ENCODE peak calls at places on chromosomes 3 and 15, in nine cellular contexts. One of them, this sample, is unnamed.

GRCh38 chr3:173398111-173398479 is 551 bp downstream of the NLGN1 start:
- DNase-seq in effector memory CD4-positive, alpha-beta T cell: no peak
- DNase-seq in lower leg skin: no peak
- DNase-seq in C1 segment of cervical spinal cord: no peak
- DNase-seq in A549: no peak
- DNase-seq in nephron progenitor cell: peak
- DNase-seq in HCEC 1CT: no peak
- DNase-seq in EH: peak
- DNase-seq in dorsolateral prefrontal cortex: no peak
- DNase-seq in this sample: no peak

GRCh38 chr3:112074006-112074405 is 12.2 kb upstream of the C3orf52 start:
- DNase-seq in effector memory CD4-positive, alpha-beta T cell: no peak
- DNase-seq in lower leg skin: no peak
- DNase-seq in C1 segment of cervical spinal cord: no peak
- DNase-seq in A549: no peak
- DNase-seq in nephron progenitor cell: no peak
- DNase-seq in HCEC 1CT: peak
- DNase-seq in EH: peak
- DNase-seq in dorsolateral prefrontal cortex: no peak
- DNase-seq in this sample: no peak

GRCh38 chr3:105714459-105714858 is 154.4 kb downstream of the CBLB start:
- DNase-seq in effector memory CD4-positive, alpha-beta T cell: no peak
- DNase-seq in lower leg skin: no peak
- DNase-seq in C1 segment of cervical spinal cord: no peak
- DNase-seq in A549: no peak
- DNase-seq in nephron progenitor cell: no peak
- DNase-seq in HCEC 1CT: no peak
- DNase-seq in EH: no peak
- DNase-seq in dorsolateral prefrontal cortex: no peak
- DNase-seq in this sample: no peak

GRCh38 chr15:52013151-52013791 is 5.7 kb upstream of the MAPK6 start:
- DNase-seq in effector memory CD4-positive, alpha-beta T cell: no peak
- DNase-seq in lower leg skin: no peak
- DNase-seq in C1 segment of cervical spinal cord: no peak
- DNase-seq in A549: no peak
- DNase-seq in nephron progenitor cell: no peak
- DNase-seq in HCEC 1CT: peak
- DNase-seq in EH: peak
- DNase-seq in dorsolateral prefrontal cortex: no peak
- DNase-seq in this sample: no peak

GRCh38 chr15:83108266-83109219 is 1.1 kb downstream of the TM6SF1 start:
- DNase-seq in effector memory CD4-positive, alpha-beta T cell: no peak
- DNase-seq in lower leg skin: peak
- DNase-seq in C1 segment of cervical spinal cord: no peak
- DNase-seq in A549: no peak
- DNase-seq in nephron progenitor cell: no peak
- DNase-seq in HCEC 1CT: no peak
- DNase-seq in EH: peak
- DNase-seq in dorsolateral prefrontal cortex: no peak
- DNase-seq in this sample: peak

GRCh38 chr15:74312445-74313007 is 54.9 kb downstream of the CYP11A1 start:
- DNase-seq in effector memory CD4-positive, alpha-beta T cell: no peak
- DNase-seq in lower leg skin: no peak
- DNase-seq in C1 segment of cervical spinal cord: no peak
- DNase-seq in A549: no peak
- DNase-seq in nephron progenitor cell: peak
- DNase-seq in HCEC 1CT: no peak
- DNase-seq in EH: no peak
- DNase-seq in dorsolateral prefrontal cortex: no peak
- DNase-seq in this sample: no peak

GRCh38 chr3:66418432-66419052 is 82.3 kb downstream of the LRIG1 start:
- DNase-seq in effector memory CD4-positive, alpha-beta T cell: no peak
- DNase-seq in lower leg skin: no peak
- DNase-seq in C1 segment of cervical spinal cord: no peak
- DNase-seq in A549: no peak
- DNase-seq in nephron progenitor cell: no peak
- DNase-seq in HCEC 1CT: no peak
- DNase-seq in EH: no peak
- DNase-seq in dorsolateral prefrontal cortex: peak
- DNase-seq in this sample: peak

GRCh38 chr15:95162967-95163531 is 931.7 kb downstream of the MCTP2 start:
- DNase-seq in effector memory CD4-positive, alpha-beta T cell: no peak
- DNase-seq in lower leg skin: peak
- DNase-seq in C1 segment of cervical spinal cord: no peak
- DNase-seq in A549: no peak
- DNase-seq in nephron progenitor cell: no peak
- DNase-seq in HCEC 1CT: peak
- DNase-seq in EH: peak
- DNase-seq in dorsolateral prefrontal cortex: no peak
- DNase-seq in this sample: no peak

GRCh38 chr15:39706252-39706651 is 76.4 kb downstream of the FSIP1 start:
- DNase-seq in effector memory CD4-positive, alpha-beta T cell: no peak
- DNase-seq in lower leg skin: no peak
- DNase-seq in C1 segment of cervical spinal cord: no peak
- DNase-seq in A549: no peak
- DNase-seq in nephron progenitor cell: no peak
- DNase-seq in HCEC 1CT: no peak
- DNase-seq in EH: no peak
- DNase-seq in dorsolateral prefrontal cortex: no peak
- DNase-seq in this sample: no peak

GRCh38 chr3:42263354-42264346 is 2.3 kb downstream of the CCK start:
- DNase-seq in effector memory CD4-positive, alpha-beta T cell: no peak
- DNase-seq in lower leg skin: no peak
- DNase-seq in C1 segment of cervical spinal cord: no peak
- DNase-seq in A549: no peak
- DNase-seq in nephron progenitor cell: peak
- DNase-seq in HCEC 1CT: no peak
- DNase-seq in EH: no peak
- DNase-seq in dorsolateral prefrontal cortex: no peak
- DNase-seq in this sample: no peak

GRCh38 chr15:69906256-69907185 is 191.2 kb downstream of the TLE3 start:
- DNase-seq in effector memory CD4-positive, alpha-beta T cell: no peak
- DNase-seq in lower leg skin: no peak
- DNase-seq in C1 segment of cervical spinal cord: no peak
- DNase-seq in A549: no peak
- DNase-seq in nephron progenitor cell: no peak
- DNase-seq in HCEC 1CT: no peak
- DNase-seq in EH: peak
- DNase-seq in dorsolateral prefrontal cortex: no peak
- DNase-seq in this sample: no peak

GRCh38 chr3:149657796-149658443 is at the start of gene WWTR1:
- DNase-seq in effector memory CD4-positive, alpha-beta T cell: no peak
- DNase-seq in lower leg skin: peak
- DNase-seq in C1 segment of cervical spinal cord: peak
- DNase-seq in A549: peak
- DNase-seq in nephron progenitor cell: peak
- DNase-seq in HCEC 1CT: peak
- DNase-seq in EH: peak
- DNase-seq in dorsolateral prefrontal cortex: peak
- DNase-seq in this sample: peak

GRCh38 chr15:42027521-42027920 is 6.7 kb upstream of the PLA2G4E start:
- DNase-seq in effector memory CD4-positive, alpha-beta T cell: no peak
- DNase-seq in lower leg skin: no peak
- DNase-seq in C1 segment of cervical spinal cord: no peak
- DNase-seq in A549: no peak
- DNase-seq in nephron progenitor cell: no peak
- DNase-seq in HCEC 1CT: no peak
- DNase-seq in EH: no peak
- DNase-seq in dorsolateral prefrontal cortex: no peak
- DNase-seq in this sample: no peak

GRCh38 chr3:39313289-39313688 is 16.2 kb upstream of the CCR8 start:
- DNase-seq in effector memory CD4-positive, alpha-beta T cell: no peak
- DNase-seq in lower leg skin: no peak
- DNase-seq in C1 segment of cervical spinal cord: no peak
- DNase-seq in A549: no peak
- DNase-seq in nephron progenitor cell: no peak
- DNase-seq in HCEC 1CT: no peak
- DNase-seq in EH: no peak
- DNase-seq in dorsolateral prefrontal cortex: no peak
- DNase-seq in this sample: no peak

GRCh38 chr3:38348903-38349302 is 2.3 kb downstream of the XYLB start:
- DNase-seq in effector memory CD4-positive, alpha-beta T cell: no peak
- DNase-seq in lower leg skin: no peak
- DNase-seq in C1 segment of cervical spinal cord: no peak
- DNase-seq in A549: no peak
- DNase-seq in nephron progenitor cell: no peak
- DNase-seq in HCEC 1CT: peak
- DNase-seq in EH: peak
- DNase-seq in dorsolateral prefrontal cortex: no peak
- DNase-seq in this sample: no peak

GRCh38 chr3:157159037-157159761 is 748 bp downstream of the CCNL1 start:
- DNase-seq in effector memory CD4-positive, alpha-beta T cell: peak
- DNase-seq in lower leg skin: no peak
- DNase-seq in C1 segment of cervical spinal cord: no peak
- DNase-seq in A549: no peak
- DNase-seq in nephron progenitor cell: peak
- DNase-seq in HCEC 1CT: peak
- DNase-seq in EH: peak
- DNase-seq in dorsolateral prefrontal cortex: no peak
- DNase-seq in this sample: peak

GRCh38 chr3:180934638-180935037 is 22.2 kb downstream of the FXR1 start:
- DNase-seq in effector memory CD4-positive, alpha-beta T cell: no peak
- DNase-seq in lower leg skin: no peak
- DNase-seq in C1 segment of cervical spinal cord: no peak
- DNase-seq in A549: no peak
- DNase-seq in nephron progenitor cell: no peak
- DNase-seq in HCEC 1CT: peak
- DNase-seq in EH: no peak
- DNase-seq in dorsolateral prefrontal cortex: no peak
- DNase-seq in this sample: no peak

GRCh38 chr3:139518296-139518695 is 21.2 kb downstream of the RBP1 start:
- DNase-seq in effector memory CD4-positive, alpha-beta T cell: no peak
- DNase-seq in lower leg skin: peak
- DNase-seq in C1 segment of cervical spinal cord: no peak
- DNase-seq in A549: no peak
- DNase-seq in nephron progenitor cell: no peak
- DNase-seq in HCEC 1CT: no peak
- DNase-seq in EH: no peak
- DNase-seq in dorsolateral prefrontal cortex: no peak
- DNase-seq in this sample: no peak

GRCh38 chr3:139537325-139537724 is 2.2 kb downstream of the RBP1 start:
- DNase-seq in effector memory CD4-positive, alpha-beta T cell: no peak
- DNase-seq in lower leg skin: no peak
- DNase-seq in C1 segment of cervical spinal cord: no peak
- DNase-seq in A549: no peak
- DNase-seq in nephron progenitor cell: no peak
- DNase-seq in HCEC 1CT: no peak
- DNase-seq in EH: peak
- DNase-seq in dorsolateral prefrontal cortex: no peak
- DNase-seq in this sample: no peak

GRCh38 chr15:47437492-47437891 is 279.8 kb upstream of the SEMA6D start:
- DNase-seq in effector memory CD4-positive, alpha-beta T cell: no peak
- DNase-seq in lower leg skin: no peak
- DNase-seq in C1 segment of cervical spinal cord: no peak
- DNase-seq in A549: no peak
- DNase-seq in nephron progenitor cell: no peak
- DNase-seq in HCEC 1CT: no peak
- DNase-seq in EH: no peak
- DNase-seq in dorsolateral prefrontal cortex: no peak
- DNase-seq in this sample: no peak

GRCh38 chr3:38649500-38650247 is at the start of gene SCN5A:
- DNase-seq in effector memory CD4-positive, alpha-beta T cell: peak
- DNase-seq in lower leg skin: no peak
- DNase-seq in C1 segment of cervical spinal cord: no peak
- DNase-seq in A549: peak
- DNase-seq in nephron progenitor cell: peak
- DNase-seq in HCEC 1CT: no peak
- DNase-seq in EH: peak
- DNase-seq in dorsolateral prefrontal cortex: no peak
- DNase-seq in this sample: no peak

GRCh38 chr3:171824824-171825221 is 14.5 kb upstream of the PLD1 start:
- DNase-seq in effector memory CD4-positive, alpha-beta T cell: no peak
- DNase-seq in lower leg skin: no peak
- DNase-seq in C1 segment of cervical spinal cord: no peak
- DNase-seq in A549: peak
- DNase-seq in nephron progenitor cell: no peak
- DNase-seq in HCEC 1CT: no peak
- DNase-seq in EH: peak
- DNase-seq in dorsolateral prefrontal cortex: no peak
- DNase-seq in this sample: no peak

GRCh38 chr15:44501768-44502366 is 35.1 kb upstream of the EIF3J start:
- DNase-seq in effector memory CD4-positive, alpha-beta T cell: no peak
- DNase-seq in lower leg skin: no peak
- DNase-seq in C1 segment of cervical spinal cord: no peak
- DNase-seq in A549: peak
- DNase-seq in nephron progenitor cell: no peak
- DNase-seq in HCEC 1CT: peak
- DNase-seq in EH: peak
- DNase-seq in dorsolateral prefrontal cortex: no peak
- DNase-seq in this sample: no peak

GRCh38 chr15:98203872-98204660 is 243.6 kb downstream of the ARRDC4 start:
- DNase-seq in effector memory CD4-positive, alpha-beta T cell: no peak
- DNase-seq in lower leg skin: no peak
- DNase-seq in C1 segment of cervical spinal cord: no peak
- DNase-seq in A549: no peak
- DNase-seq in nephron progenitor cell: no peak
- DNase-seq in HCEC 1CT: no peak
- DNase-seq in EH: no peak
- DNase-seq in dorsolateral prefrontal cortex: no peak
- DNase-seq in this sample: no peak

GRCh38 chr3:111252795-111253194 is 181.2 kb downstream of the NECTIN3 start:
- DNase-seq in effector memory CD4-positive, alpha-beta T cell: no peak
- DNase-seq in lower leg skin: no peak
- DNase-seq in C1 segment of cervical spinal cord: no peak
- DNase-seq in A549: no peak
- DNase-seq in nephron progenitor cell: no peak
- DNase-seq in HCEC 1CT: peak
- DNase-seq in EH: peak
- DNase-seq in dorsolateral prefrontal cortex: no peak
- DNase-seq in this sample: peak

GRCh38 chr3:82082796-82083195 is 321.4 kb upstream of the GBE1 start:
- DNase-seq in effector memory CD4-positive, alpha-beta T cell: no peak
- DNase-seq in lower leg skin: no peak
- DNase-seq in C1 segment of cervical spinal cord: no peak
- DNase-seq in A549: no peak
- DNase-seq in nephron progenitor cell: no peak
- DNase-seq in HCEC 1CT: no peak
- DNase-seq in EH: peak
- DNase-seq in dorsolateral prefrontal cortex: no peak
- DNase-seq in this sample: no peak

GRCh38 chr3:78434801-78435200 is 1333.0 kb downstream of the ROBO1 start:
- DNase-seq in effector memory CD4-positive, alpha-beta T cell: no peak
- DNase-seq in lower leg skin: no peak
- DNase-seq in C1 segment of cervical spinal cord: no peak
- DNase-seq in A549: no peak
- DNase-seq in nephron progenitor cell: no peak
- DNase-seq in HCEC 1CT: no peak
- DNase-seq in EH: peak
- DNase-seq in dorsolateral prefrontal cortex: no peak
- DNase-seq in this sample: no peak

GRCh38 chr3:116740293-116740692 is 30.7 kb downstream of the TUSC7 start:
- DNase-seq in effector memory CD4-positive, alpha-beta T cell: no peak
- DNase-seq in lower leg skin: no peak
- DNase-seq in C1 segment of cervical spinal cord: no peak
- DNase-seq in A549: no peak
- DNase-seq in nephron progenitor cell: no peak
- DNase-seq in HCEC 1CT: no peak
- DNase-seq in EH: no peak
- DNase-seq in dorsolateral prefrontal cortex: no peak
- DNase-seq in this sample: no peak

GRCh38 chr15:69472046-69472445 is 19.4 kb downstream of the RPLP1 start:
- DNase-seq in effector memory CD4-positive, alpha-beta T cell: no peak
- DNase-seq in lower leg skin: no peak
- DNase-seq in C1 segment of cervical spinal cord: no peak
- DNase-seq in A549: no peak
- DNase-seq in nephron progenitor cell: no peak
- DNase-seq in HCEC 1CT: no peak
- DNase-seq in EH: no peak
- DNase-seq in dorsolateral prefrontal cortex: no peak
- DNase-seq in this sample: no peak

GRCh38 chr15:60212536-60212935 is 185.2 kb downstream of the ANXA2 start:
- DNase-seq in effector memory CD4-positive, alpha-beta T cell: no peak
- DNase-seq in lower leg skin: no peak
- DNase-seq in C1 segment of cervical spinal cord: no peak
- DNase-seq in A549: no peak
- DNase-seq in nephron progenitor cell: no peak
- DNase-seq in HCEC 1CT: peak
- DNase-seq in EH: peak
- DNase-seq in dorsolateral prefrontal cortex: no peak
- DNase-seq in this sample: no peak

GRCh38 chr3:130433306-130433705 is 83.7 kb upstream of the COL6A6 start:
- DNase-seq in effector memory CD4-positive, alpha-beta T cell: no peak
- DNase-seq in lower leg skin: no peak
- DNase-seq in C1 segment of cervical spinal cord: no peak
- DNase-seq in A549: no peak
- DNase-seq in nephron progenitor cell: no peak
- DNase-seq in HCEC 1CT: no peak
- DNase-seq in EH: no peak
- DNase-seq in dorsolateral prefrontal cortex: no peak
- DNase-seq in this sample: no peak